ENCODE peak calls at places on chromosomes 1 and 21, in nine cellular contexts. One of them, this sample, is unnamed.

GRCh38 chr1:94792473-94792875 is 27.7 kb upstream of the SLC44A3 start:
- DNase-seq in omental fat pad: no peak
- DNase-seq in upper lobe of right lung: no peak
- DNase-seq in NB4: peak
- DNase-seq in PC-9: no peak
- DNase-seq in GM10248: peak
- DNase-seq in SK-N-SH: no peak
- DNase-seq in cardiac fibroblast: peak
- DNase-seq in Peyer's patch: no peak
- DNase-seq in this sample: peak

GRCh38 chr1:167272375-167272957 is 51.8 kb downstream of the POU2F1 start:
- DNase-seq in Peyer's patch: no peak
- DNase-seq in upper lobe of right lung: no peak
- DNase-seq in NB4: peak
- DNase-seq in omental fat pad: no peak
- DNase-seq in PC-9: no peak
- DNase-seq in cardiac fibroblast: no peak
- DNase-seq in GM10248: no peak
- DNase-seq in SK-N-SH: no peak
- DNase-seq in this sample: no peak

GRCh38 chr21:18409579-18409978 is 6.0 kb upstream of the TMPRSS15 start:
- DNase-seq in GM10248: no peak
- DNase-seq in NB4: no peak
- DNase-seq in omental fat pad: no peak
- DNase-seq in Peyer's patch: no peak
- DNase-seq in cardiac fibroblast: no peak
- DNase-seq in PC-9: no peak
- DNase-seq in SK-N-SH: no peak
- DNase-seq in upper lobe of right lung: no peak
- DNase-seq in this sample: no peak

GRCh38 chr1:205569411-205570172 is 62.2 kb downstream of the ELK4 start:
- DNase-seq in cardiac fibroblast: no peak
- DNase-seq in NB4: no peak
- DNase-seq in upper lobe of right lung: peak
- DNase-seq in SK-N-SH: peak
- DNase-seq in omental fat pad: no peak
- DNase-seq in PC-9: no peak
- DNase-seq in Peyer's patch: no peak
- DNase-seq in GM10248: no peak
- DNase-seq in this sample: no peak

GRCh38 chr1:156896490-156897033 is 3.0 kb downstream of the PEAR1 start:
- DNase-seq in PC-9: peak
- DNase-seq in GM10248: no peak
- DNase-seq in SK-N-SH: peak
- DNase-seq in cardiac fibroblast: peak
- DNase-seq in upper lobe of right lung: no peak
- DNase-seq in omental fat pad: no peak
- DNase-seq in NB4: no peak
- DNase-seq in Peyer's patch: no peak
- DNase-seq in this sample: peak

GRCh38 chr1:211133393-211133840 is 531 bp downstream of the KCNH1 start:
- DNase-seq in NB4: no peak
- DNase-seq in upper lobe of right lung: no peak
- DNase-seq in PC-9: no peak
- DNase-seq in GM10248: no peak
- DNase-seq in SK-N-SH: peak
- DNase-seq in omental fat pad: no peak
- DNase-seq in Peyer's patch: peak
- DNase-seq in cardiac fibroblast: no peak
- DNase-seq in this sample: no peak

GRCh38 chr1:67191668-67192520 is 25.6 kb downstream of the IL23R start:
- DNase-seq in SK-N-SH: no peak
- DNase-seq in cardiac fibroblast: no peak
- DNase-seq in upper lobe of right lung: no peak
- DNase-seq in PC-9: no peak
- DNase-seq in NB4: peak
- DNase-seq in Peyer's patch: no peak
- DNase-seq in omental fat pad: no peak
- DNase-seq in GM10248: no peak
- DNase-seq in this sample: no peak

GRCh38 chr1:48236716-48237470 is 14.4 kb downstream of the SLC5A9 start:
- DNase-seq in Peyer's patch: no peak
- DNase-seq in NB4: peak
- DNase-seq in SK-N-SH: peak
- DNase-seq in cardiac fibroblast: peak
- DNase-seq in PC-9: no peak
- DNase-seq in GM10248: peak
- DNase-seq in upper lobe of right lung: no peak
- DNase-seq in omental fat pad: no peak
- DNase-seq in this sample: peak

GRCh38 chr1:32759997-32760623 is 57.0 kb downstream of the YARS1 start:
- DNase-seq in cardiac fibroblast: peak
- DNase-seq in PC-9: peak
- DNase-seq in NB4: no peak
- DNase-seq in SK-N-SH: no peak
- DNase-seq in GM10248: no peak
- DNase-seq in omental fat pad: peak
- DNase-seq in upper lobe of right lung: peak
- DNase-seq in Peyer's patch: peak
- DNase-seq in this sample: peak

GRCh38 chr1:223706077-223706988 is 6.0 kb upstream of the CAPN2 start:
- DNase-seq in Peyer's patch: no peak
- DNase-seq in omental fat pad: no peak
- DNase-seq in GM10248: no peak
- DNase-seq in cardiac fibroblast: peak
- DNase-seq in PC-9: peak
- DNase-seq in NB4: no peak
- DNase-seq in upper lobe of right lung: no peak
- DNase-seq in SK-N-SH: no peak
- DNase-seq in this sample: peak

GRCh38 chr1:94654031-94654430 is 112.5 kb upstream of the F3 start:
- DNase-seq in omental fat pad: no peak
- DNase-seq in NB4: no peak
- DNase-seq in cardiac fibroblast: peak
- DNase-seq in upper lobe of right lung: no peak
- DNase-seq in SK-N-SH: no peak
- DNase-seq in GM10248: no peak
- DNase-seq in Peyer's patch: no peak
- DNase-seq in PC-9: peak
- DNase-seq in this sample: peak

GRCh38 chr1:152107289-152107983 is 7.8 kb downstream of the TCHH start:
- DNase-seq in cardiac fibroblast: no peak
- DNase-seq in NB4: no peak
- DNase-seq in omental fat pad: no peak
- DNase-seq in SK-N-SH: no peak
- DNase-seq in upper lobe of right lung: peak
- DNase-seq in PC-9: no peak
- DNase-seq in GM10248: no peak
- DNase-seq in Peyer's patch: no peak
- DNase-seq in this sample: no peak

GRCh38 chr1:64405833-64406232 is 64.1 kb upstream of the CACHD1 start:
- DNase-seq in PC-9: no peak
- DNase-seq in GM10248: no peak
- DNase-seq in NB4: no peak
- DNase-seq in omental fat pad: no peak
- DNase-seq in Peyer's patch: no peak
- DNase-seq in cardiac fibroblast: no peak
- DNase-seq in upper lobe of right lung: no peak
- DNase-seq in SK-N-SH: no peak
- DNase-seq in this sample: no peak

GRCh38 chr1:196271212-196271947 is 336.9 kb downstream of the KCNT2 start:
- DNase-seq in PC-9: no peak
- DNase-seq in NB4: no peak
- DNase-seq in GM10248: no peak
- DNase-seq in Peyer's patch: no peak
- DNase-seq in SK-N-SH: no peak
- DNase-seq in upper lobe of right lung: no peak
- DNase-seq in omental fat pad: no peak
- DNase-seq in cardiac fibroblast: no peak
- DNase-seq in this sample: no peak

GRCh38 chr1:171984850-171985485 is 143.7 kb downstream of the DNM3 start:
- DNase-seq in omental fat pad: no peak
- DNase-seq in PC-9: no peak
- DNase-seq in GM10248: peak
- DNase-seq in SK-N-SH: peak
- DNase-seq in NB4: peak
- DNase-seq in upper lobe of right lung: no peak
- DNase-seq in Peyer's patch: no peak
- DNase-seq in cardiac fibroblast: peak
- DNase-seq in this sample: no peak

GRCh38 chr1:19220991-19221390 is 10.9 kb upstream of the UBR4 start:
- DNase-seq in SK-N-SH: no peak
- DNase-seq in upper lobe of right lung: no peak
- DNase-seq in cardiac fibroblast: peak
- DNase-seq in Peyer's patch: no peak
- DNase-seq in NB4: peak
- DNase-seq in PC-9: no peak
- DNase-seq in omental fat pad: no peak
- DNase-seq in GM10248: no peak
- DNase-seq in this sample: no peak

GRCh38 chr1:15620155-15620545 is 2.9 kb downstream of the DDI2 start:
- DNase-seq in cardiac fibroblast: peak
- DNase-seq in GM10248: no peak
- DNase-seq in SK-N-SH: no peak
- DNase-seq in upper lobe of right lung: no peak
- DNase-seq in omental fat pad: no peak
- DNase-seq in PC-9: peak
- DNase-seq in Peyer's patch: no peak
- DNase-seq in NB4: peak
- DNase-seq in this sample: no peak
- TF ChIP-seq CTCF in cardiac fibroblast: no peak
- TF ChIP-seq CTCF in GM10248: no peak
- TF ChIP-seq CTCF in SK-N-SH: no peak
- TF ChIP-seq CTCF in upper lobe of right lung: no peak
- TF ChIP-seq CTCF in omental fat pad: no peak
- TF ChIP-seq CTCF in PC-9: no peak
- TF ChIP-seq CTCF in Peyer's patch: no peak
- TF ChIP-seq CTCF in NB4: no peak
- TF ChIP-seq CTCF in this sample: no peak

GRCh38 chr21:35646606-35647005 is 413.7 kb downstream of the SETD4 start:
- DNase-seq in PC-9: no peak
- DNase-seq in SK-N-SH: no peak
- DNase-seq in omental fat pad: no peak
- DNase-seq in GM10248: no peak
- DNase-seq in upper lobe of right lung: no peak
- DNase-seq in NB4: no peak
- DNase-seq in Peyer's patch: no peak
- DNase-seq in cardiac fibroblast: peak
- DNase-seq in this sample: no peak

GRCh38 chr21:35651166-35651565 is 409.2 kb downstream of the SETD4 start:
- DNase-seq in omental fat pad: no peak
- DNase-seq in cardiac fibroblast: no peak
- DNase-seq in upper lobe of right lung: no peak
- DNase-seq in Peyer's patch: no peak
- DNase-seq in GM10248: no peak
- DNase-seq in PC-9: no peak
- DNase-seq in SK-N-SH: no peak
- DNase-seq in NB4: no peak
- DNase-seq in this sample: no peak

GRCh38 chr21:35652196-35652595 is 408.1 kb downstream of the SETD4 start:
- DNase-seq in Peyer's patch: no peak
- DNase-seq in PC-9: no peak
- DNase-seq in omental fat pad: no peak
- DNase-seq in upper lobe of right lung: no peak
- DNase-seq in NB4: no peak
- DNase-seq in GM10248: no peak
- DNase-seq in cardiac fibroblast: no peak
- DNase-seq in SK-N-SH: no peak
- DNase-seq in this sample: no peak

GRCh38 chr21:35649186-35649585 is 411.1 kb downstream of the SETD4 start:
- DNase-seq in upper lobe of right lung: no peak
- DNase-seq in PC-9: no peak
- DNase-seq in Peyer's patch: no peak
- DNase-seq in SK-N-SH: no peak
- DNase-seq in omental fat pad: no peak
- DNase-seq in GM10248: no peak
- DNase-seq in cardiac fibroblast: peak
- DNase-seq in NB4: no peak
- DNase-seq in this sample: no peak

GRCh38 chr21:35648512-35648911 is 411.8 kb downstream of the SETD4 start:
- DNase-seq in upper lobe of right lung: no peak
- DNase-seq in NB4: peak
- DNase-seq in omental fat pad: no peak
- DNase-seq in cardiac fibroblast: no peak
- DNase-seq in SK-N-SH: no peak
- DNase-seq in PC-9: no peak
- DNase-seq in Peyer's patch: no peak
- DNase-seq in GM10248: no peak
- DNase-seq in this sample: no peak
- TF ChIP-seq CTCF in upper lobe of right lung: no peak
- TF ChIP-seq CTCF in NB4: no peak
- TF ChIP-seq CTCF in omental fat pad: no peak
- TF ChIP-seq CTCF in cardiac fibroblast: no peak
- TF ChIP-seq CTCF in SK-N-SH: peak
- TF ChIP-seq CTCF in PC-9: no peak
- TF ChIP-seq CTCF in Peyer's patch: no peak
- TF ChIP-seq CTCF in GM10248: no peak
- TF ChIP-seq CTCF in this sample: no peak

DNA sequence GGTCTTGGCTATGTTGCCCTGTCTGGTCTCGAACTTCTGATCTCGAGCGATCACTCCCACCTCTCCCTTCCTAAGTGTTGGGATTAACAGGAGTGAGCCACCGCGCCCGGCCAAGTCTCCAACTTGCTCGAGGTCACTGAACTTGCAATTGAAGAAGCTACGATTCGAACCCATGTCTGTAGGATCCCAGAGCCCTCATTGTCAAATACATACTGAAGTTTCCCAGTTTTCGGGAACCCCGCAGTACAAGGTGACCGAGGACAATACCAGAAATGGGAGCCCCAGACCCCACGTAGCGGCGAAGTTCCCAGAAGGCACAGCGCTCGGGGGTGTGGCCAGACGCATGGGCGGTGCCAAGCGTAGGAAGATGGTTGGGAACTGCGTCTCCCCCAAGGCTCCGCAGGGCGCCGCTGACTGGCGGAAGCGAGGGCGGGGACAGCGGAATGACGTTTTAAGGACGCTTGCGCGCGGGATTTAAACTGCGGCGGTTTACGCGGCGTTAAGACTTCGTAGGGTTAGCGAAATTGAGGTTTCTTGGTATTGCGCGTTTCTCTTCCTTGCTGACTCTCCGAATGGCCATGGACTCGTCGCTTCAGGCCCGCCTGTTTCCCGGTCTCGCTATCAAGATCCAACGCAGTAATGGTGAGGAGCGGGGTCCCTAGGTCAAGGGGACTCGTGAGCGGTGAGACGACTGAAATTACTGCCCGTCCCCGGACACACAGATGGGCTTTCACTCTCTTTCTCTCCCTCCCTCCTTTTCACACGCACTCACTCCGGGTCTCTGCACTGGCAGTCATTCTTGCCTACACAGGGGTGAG is at the start of gene KIF2C:
- DNase-seq in Peyer's patch: peak
- DNase-seq in omental fat pad: peak
- DNase-seq in GM10248: peak
- DNase-seq in cardiac fibroblast: peak
- DNase-seq in upper lobe of right lung: peak
- DNase-seq in NB4: peak
- DNase-seq in SK-N-SH: peak
- DNase-seq in PC-9: peak
- DNase-seq in this sample: peak
- TF ChIP-seq CTCF in Peyer's patch: no peak
- TF ChIP-seq CTCF in omental fat pad: no peak
- TF ChIP-seq CTCF in GM10248: no peak
- TF ChIP-seq CTCF in cardiac fibroblast: no peak
- TF ChIP-seq CTCF in upper lobe of right lung: peak
- TF ChIP-seq CTCF in NB4: no peak
- TF ChIP-seq CTCF in SK-N-SH: no peak
- TF ChIP-seq CTCF in PC-9: peak
- TF ChIP-seq CTCF in this sample: no peak

GRCh38 chr1:40952744-40953315 is 26.7 kb upstream of the CTPS1 start:
- DNase-seq in upper lobe of right lung: no peak
- DNase-seq in PC-9: no peak
- DNase-seq in cardiac fibroblast: no peak
- DNase-seq in SK-N-SH: no peak
- DNase-seq in NB4: no peak
- DNase-seq in GM10248: no peak
- DNase-seq in omental fat pad: no peak
- DNase-seq in Peyer's patch: no peak
- DNase-seq in this sample: no peak
- TF ChIP-seq CTCF in upper lobe of right lung: no peak
- TF ChIP-seq CTCF in PC-9: peak
- TF ChIP-seq CTCF in cardiac fibroblast: no peak
- TF ChIP-seq CTCF in SK-N-SH: no peak
- TF ChIP-seq CTCF in NB4: no peak
- TF ChIP-seq CTCF in GM10248: no peak
- TF ChIP-seq CTCF in omental fat pad: no peak
- TF ChIP-seq CTCF in Peyer's patch: no peak
- TF ChIP-seq CTCF in this sample: no peak